ENCODE peak calls at places on chromosomes 4 and X, in five cellular contexts. I is bronchial epithelial cell, Y is astrocyte of the spinal cord, Z is endothelial cell, J is GM06990. A is an unnamed sample.

GRCh38 chr4:3531306-3531886 is 826 bp downstream of the LRPAP1 start:
- DNase-seq in I (peak), Y (no peak), Z (no peak), J (no peak), A (no peak)

GRCh38 chrX:13669246-13669689 is 16.3 kb downstream of the TCEANC start:
- DNase-seq in I (peak), Y (peak), Z (no peak), J (peak), A (peak)

GRCh38 chrX:459611-460010 is 72.9 kb upstream of the PPP2R3B start:
- DNase-seq in I (no peak), Y (no peak), Z (no peak), J (no peak), A (peak)

GRCh38 chrX:40462797-40463196 is 118.0 kb upstream of the ATP6AP2 start:
- DNase-seq in I (no peak), Y (no peak), Z (no peak), J (no peak), A (no peak)

GRCh38 chr4:20368926-20369325 is 117.2 kb downstream of the SLIT2 start:
- DNase-seq in I (no peak), Y (peak), Z (no peak), J (no peak), A (no peak)

GRCh38 chrX:42102586-42103282 is 179.4 kb upstream of the CASK start:
- DNase-seq in I (no peak), Y (peak), Z (no peak), J (no peak), A (no peak)

GRCh38 chr4:24287096-24287495 is 297.3 kb downstream of the DHX15 start:
- DNase-seq in I (peak), Y (no peak), Z (no peak), J (no peak), A (no peak)

GRCh38 chr4:100311181-100311580 is 120.9 kb upstream of the DDIT4L start:
- DNase-seq in I (peak), Y (no peak), Z (peak), J (no peak), A (no peak)

GRCh38 chrX:150200820-150201287 is 162.3 kb upstream of the MAMLD1 start:
- DNase-seq in I (peak), Y (peak), Z (no peak), J (peak), A (peak)

GRCh38 chr4:2276581-2277325 is 14.8 kb upstream of the MXD4 start:
- DNase-seq in I (no peak), Y (no peak), Z (no peak), J (no peak), A (no peak)

GRCh38 chr4:54384152-54384551 is 155.1 kb downstream of the PDGFRA start:
- DNase-seq in I (no peak), Y (no peak), Z (no peak), J (no peak), A (no peak)

GRCh38 chrX:41923925-41924693 is 755 bp upstream of the CASK start:
- DNase-seq in I (peak), Y (peak), Z (peak), J (no peak), A (peak)

GRCh38 chr4:38562751-38563198 is 101.2 kb upstream of the KLF3 start:
- DNase-seq in I (peak), Y (no peak), Z (peak), J (no peak), A (peak)

DNA sequence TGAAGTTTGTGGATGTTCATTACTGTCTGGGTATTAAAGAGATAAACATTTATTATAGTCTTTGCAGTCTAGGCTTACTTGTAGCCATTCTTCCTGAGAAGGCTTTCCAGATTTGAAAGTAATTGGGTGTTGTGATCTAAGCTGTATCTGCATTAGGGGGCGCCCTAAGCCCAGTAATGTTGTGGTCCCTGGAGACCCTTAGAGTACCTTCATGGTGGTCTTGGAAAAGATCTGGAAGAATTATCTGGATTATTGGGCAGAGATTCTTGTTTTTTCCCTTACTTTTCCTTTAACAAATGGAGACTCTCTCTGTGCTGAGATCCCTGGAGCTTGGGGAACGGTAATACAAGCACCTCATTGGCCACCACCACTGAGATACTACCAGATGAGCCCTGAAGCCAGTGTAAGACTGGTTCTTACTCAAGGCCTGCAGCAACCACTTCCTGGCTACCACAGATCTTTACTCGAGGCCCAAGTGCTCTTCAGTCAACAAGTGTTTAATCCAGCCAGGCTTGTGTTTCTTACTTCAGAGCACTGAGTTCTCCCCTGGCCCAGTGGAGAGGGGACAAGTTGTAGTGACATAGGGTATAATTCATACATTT is 63.1 kb downstream of the RTL3 start:
- DNase-seq in I (no peak), Y (no peak), Z (peak), J (no peak), A (no peak)
- TF ChIP-seq CTCF in I (no peak), Y (peak), Z (no peak), J (peak), A (no peak)

GRCh38 chr4:64584981-64585557 is 175.8 kb upstream of the TECRL start:
- DNase-seq in I (peak), Y (peak), Z (peak), J (no peak), A (peak)
- TF ChIP-seq CTCF in I (peak), Y (peak), Z (peak), J (peak), A (peak)

DNA sequence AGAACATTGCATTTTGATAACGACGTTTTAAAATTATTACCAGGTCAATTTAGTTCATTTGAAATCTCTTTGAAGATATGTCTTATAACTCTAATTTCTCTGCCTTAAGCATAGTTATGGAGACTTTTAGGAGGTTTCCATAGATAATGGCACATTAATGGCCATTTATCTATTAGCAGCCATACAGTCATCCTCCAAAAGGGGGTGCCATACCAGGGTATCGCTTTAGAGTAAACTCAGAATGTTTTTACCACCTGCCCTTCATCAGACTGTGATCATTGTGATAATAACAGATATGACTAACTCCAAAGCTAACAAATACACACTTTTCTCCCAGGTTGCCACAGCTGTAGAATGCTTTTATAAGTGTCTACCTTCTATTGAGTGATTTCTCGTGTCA is 461.5 kb downstream of the FSTL5 start:
- DNase-seq in I (no peak), Y (no peak), Z (no peak), J (no peak), A (no peak)
- TF ChIP-seq CTCF in I (no peak), Y (peak), Z (no peak), J (peak), A (no peak)

DNA sequence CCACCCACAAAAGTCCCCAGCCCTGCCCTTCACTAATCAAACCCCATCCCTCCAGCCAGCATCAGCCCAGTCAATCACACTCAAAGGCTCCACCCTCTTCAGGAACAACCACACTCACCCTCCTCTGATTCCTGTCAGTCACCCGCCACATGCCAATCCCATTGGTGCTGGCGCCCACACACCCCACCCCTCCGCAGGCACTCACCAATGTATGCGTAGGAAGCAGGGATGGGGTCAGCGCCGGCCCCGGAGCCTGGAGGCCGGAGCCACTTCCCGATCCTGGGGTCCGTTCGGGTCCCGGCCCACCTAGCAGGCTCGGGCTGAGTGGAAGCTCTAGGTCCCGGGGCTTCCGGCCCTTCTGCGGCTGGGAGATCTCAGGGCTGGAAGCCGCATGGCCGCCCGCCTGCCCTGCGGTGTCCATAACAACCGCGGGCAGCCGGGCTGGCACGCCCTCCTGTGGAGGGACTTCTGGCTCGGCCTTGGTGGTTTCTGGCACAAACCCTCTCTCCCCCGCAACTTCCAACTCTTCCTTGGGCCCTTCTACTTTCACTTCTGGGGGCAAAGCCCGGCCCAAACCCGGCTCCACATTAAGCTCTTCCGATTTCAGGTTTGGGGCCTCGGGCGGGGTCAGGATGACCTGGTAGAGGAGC is 7.9 kb upstream of the CFP start:
- DNase-seq in I (peak), Y (peak), Z (no peak), J (peak), A (peak)
- TF ChIP-seq CTCF in I (peak), Y (peak), Z (no peak), J (no peak), A (no peak)

GRCh38 chr4:144757969-144758368 is 112.0 kb downstream of the HHIP start:
- DNase-seq in I (peak), Y (no peak), Z (no peak), J (no peak), A (no peak)

GRCh38 chr4:144750348-144750747 is 104.4 kb downstream of the HHIP start:
- DNase-seq in I (no peak), Y (no peak), Z (no peak), J (no peak), A (no peak)

GRCh38 chr4:144748814-144749555 is 103.0 kb downstream of the HHIP start:
- DNase-seq in I (no peak), Y (peak), Z (no peak), J (no peak), A (no peak)

DNA sequence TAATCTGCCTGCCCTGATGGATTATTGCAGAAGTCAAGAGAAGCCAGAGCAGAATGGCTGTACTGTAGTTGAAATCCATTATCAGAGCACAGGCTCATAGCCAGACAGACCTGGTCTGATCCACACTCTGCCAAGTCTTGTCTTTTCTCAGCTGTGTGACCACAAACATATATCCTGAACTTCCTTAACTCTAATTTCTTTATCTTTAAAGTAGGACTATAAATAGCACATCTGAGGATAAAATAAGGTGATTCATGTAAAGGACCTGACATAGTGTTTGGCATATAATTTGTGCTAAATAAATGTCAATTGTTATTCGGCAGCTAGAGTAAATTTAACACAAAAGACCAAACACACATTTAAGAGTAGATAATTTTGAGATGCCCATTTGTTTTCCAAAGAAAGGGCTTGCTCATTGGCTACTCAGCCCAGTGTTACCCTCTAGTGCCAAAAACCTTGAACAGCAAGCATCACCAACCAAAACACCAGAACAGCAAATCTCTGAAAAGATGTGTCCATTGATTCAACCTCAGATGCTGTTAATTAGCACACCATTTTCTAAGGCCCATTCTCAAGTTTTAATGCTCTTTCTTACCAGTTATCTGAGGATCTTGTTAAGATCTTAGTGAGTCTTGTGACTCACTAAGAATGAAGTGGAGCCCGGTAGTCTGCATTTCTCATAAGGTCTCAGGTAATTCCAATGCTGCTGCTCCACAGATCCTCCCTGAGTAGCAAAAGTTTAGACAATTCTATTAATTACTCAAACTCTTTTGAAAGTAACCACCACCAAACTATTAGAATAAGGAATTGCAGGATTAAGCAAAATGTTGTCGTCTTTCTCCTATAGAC is 108.8 kb downstream of the HHIP start:
- DNase-seq in I (peak), Y (peak), Z (peak), J (no peak), A (peak)
- TF ChIP-seq CTCF in I (peak), Y (peak), Z (no peak), J (peak), A (no peak)

DNA sequence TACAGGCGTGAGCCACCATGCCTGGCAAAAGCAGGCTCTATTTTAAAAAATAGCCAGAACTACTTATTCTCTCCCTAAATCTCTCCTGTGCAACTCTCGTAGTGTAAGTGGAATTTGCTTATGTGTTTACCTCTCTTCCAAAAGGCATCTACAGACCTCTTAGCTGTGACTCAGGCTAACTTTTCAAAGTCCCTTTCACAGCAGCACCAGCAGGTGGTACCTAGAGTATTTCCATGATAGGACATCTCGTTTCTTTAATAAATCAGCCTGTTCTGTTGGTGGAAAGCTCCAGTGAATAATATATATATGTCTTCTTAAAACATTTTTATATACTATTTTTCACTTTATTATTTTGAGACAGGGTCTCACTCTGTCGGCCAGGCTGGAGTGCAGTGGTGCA is 89.0 kb downstream of the NSUN7 start:
- DNase-seq in I (no peak), Y (no peak), Z (no peak), J (no peak), A (no peak)
- TF ChIP-seq CTCF in I (no peak), Y (peak), Z (no peak), J (peak), A (no peak)